ENCODE peak calls at places on chromosome 1, in six cellular contexts. One of them, this sample, is unnamed. For H3K27me3, the result is how much of the 10 kb centered on the place peaks cover.

GRCh38 chr1:193322218-193322617 is 135.8 kb upstream of the B3GALT2 start:
- DNase-seq in H1: no peak
- DNase-seq in body of pancreas: no peak
- DNase-seq in fibroblast of lung: peak
- DNase-seq in transverse colon: no peak
- DNase-seq in A673: peak
- DNase-seq in this sample: no peak

GRCh38 chr1:214441119-214441518 is 110.3 kb downstream of the PTPN14 start:
- DNase-seq in body of pancreas: no peak
- DNase-seq in H1: no peak
- DNase-seq in A673: no peak
- DNase-seq in fibroblast of lung: peak
- DNase-seq in transverse colon: no peak
- DNase-seq in this sample: no peak

GRCh38 chr1:9746211-9746610 is 77.6 kb downstream of the CLSTN1 start:
- DNase-seq in A673: no peak
- DNase-seq in body of pancreas: no peak
- DNase-seq in transverse colon: no peak
- DNase-seq in H1: no peak
- DNase-seq in fibroblast of lung: no peak
- DNase-seq in this sample: no peak

GRCh38 chr1:55277377-55278130 is 62.4 kb upstream of the USP24 start:
- DNase-seq in body of pancreas: peak
- DNase-seq in transverse colon: peak
- DNase-seq in fibroblast of lung: peak
- DNase-seq in H1: peak
- DNase-seq in A673: peak
- DNase-seq in this sample: peak

GRCh38 chr1:210428696-210429095 is 100.0 kb downstream of the HHAT start:
- DNase-seq in body of pancreas: no peak
- DNase-seq in H1: no peak
- DNase-seq in fibroblast of lung: no peak
- DNase-seq in A673: no peak
- DNase-seq in transverse colon: no peak
- DNase-seq in this sample: no peak

GRCh38 chr1:245599413-245600174 is 444.8 kb downstream of the KIF26B start:
- DNase-seq in body of pancreas: no peak
- DNase-seq in fibroblast of lung: peak
- DNase-seq in H1: no peak
- DNase-seq in A673: peak
- DNase-seq in transverse colon: no peak
- DNase-seq in this sample: no peak

GRCh38 chr1:57357462-57357861 is 66.4 kb downstream of the DAB1 start:
- DNase-seq in H1: no peak
- DNase-seq in fibroblast of lung: no peak
- DNase-seq in transverse colon: no peak
- DNase-seq in body of pancreas: no peak
- DNase-seq in A673: no peak
- DNase-seq in this sample: no peak

GRCh38 chr1:205976708-205977107 is 26.5 kb downstream of the RAB7B start:
- DNase-seq in transverse colon: no peak
- DNase-seq in H1: no peak
- DNase-seq in body of pancreas: no peak
- DNase-seq in fibroblast of lung: peak
- DNase-seq in A673: no peak
- DNase-seq in this sample: peak

GRCh38 chr1:222240536-222241181 is 307.2 kb downstream of the HHIPL2 start:
- DNase-seq in H1: no peak
- DNase-seq in fibroblast of lung: peak
- DNase-seq in A673: no peak
- DNase-seq in transverse colon: no peak
- DNase-seq in body of pancreas: no peak
- DNase-seq in this sample: no peak

GRCh38 chr1:171835891-171836290 is 5.4 kb upstream of the DNM3 start:
- DNase-seq in body of pancreas: no peak
- DNase-seq in A673: no peak
- DNase-seq in fibroblast of lung: no peak
- DNase-seq in H1: no peak
- DNase-seq in transverse colon: no peak
- DNase-seq in this sample: no peak
- H3K27me3 ChIP-seq in body of pancreas: under half
- H3K27me3 ChIP-seq in A673: under half
- H3K27me3 ChIP-seq in fibroblast of lung: under half
- H3K27me3 ChIP-seq in H1: under half
- H3K27me3 ChIP-seq in transverse colon: under half
- H3K27me3 ChIP-seq in this sample: under half

DNA sequence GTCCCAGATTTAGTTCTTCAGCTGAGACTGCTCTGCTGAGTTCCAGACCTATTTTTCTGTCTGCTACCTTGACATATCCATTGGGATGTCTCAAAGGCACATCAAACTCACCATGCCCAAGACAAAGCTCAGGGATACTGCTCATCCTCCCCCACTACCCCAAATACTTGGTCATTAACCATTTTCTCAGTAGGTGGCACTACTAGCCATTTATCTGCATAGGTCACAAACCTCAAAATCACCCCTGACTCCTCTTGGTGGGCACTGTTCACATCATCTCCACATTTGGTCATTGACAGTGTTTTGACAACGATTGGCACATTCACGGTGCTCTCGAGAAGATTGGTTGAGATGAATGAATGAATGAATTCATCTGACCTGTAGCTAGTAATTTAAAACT is 32.1 kb downstream of the CACNA1S start:
- DNase-seq in A673: no peak
- DNase-seq in H1: no peak
- DNase-seq in body of pancreas: no peak
- DNase-seq in fibroblast of lung: no peak
- DNase-seq in transverse colon: no peak
- DNase-seq in this sample: peak
- TF ChIP-seq CTCF in A673: no peak
- TF ChIP-seq CTCF in H1: no peak
- TF ChIP-seq CTCF in body of pancreas: no peak
- TF ChIP-seq CTCF in fibroblast of lung: no peak
- TF ChIP-seq CTCF in transverse colon: no peak
- TF ChIP-seq CTCF in this sample: peak

GRCh38 chr1:230376296-230376695 is 49.8 kb downstream of the PGBD5 start:
- DNase-seq in fibroblast of lung: no peak
- DNase-seq in transverse colon: no peak
- DNase-seq in H1: no peak
- DNase-seq in A673: no peak
- DNase-seq in body of pancreas: no peak
- DNase-seq in this sample: no peak

GRCh38 chr1:230377851-230378250 is 48.3 kb downstream of the PGBD5 start:
- DNase-seq in A673: no peak
- DNase-seq in transverse colon: no peak
- DNase-seq in H1: no peak
- DNase-seq in body of pancreas: no peak
- DNase-seq in fibroblast of lung: no peak
- DNase-seq in this sample: no peak

GRCh38 chr1:230375795-230376194 is 50.3 kb downstream of the PGBD5 start:
- DNase-seq in transverse colon: no peak
- DNase-seq in H1: no peak
- DNase-seq in A673: no peak
- DNase-seq in body of pancreas: no peak
- DNase-seq in fibroblast of lung: no peak
- DNase-seq in this sample: no peak

GRCh38 chr1:230377324-230377723 is 48.8 kb downstream of the PGBD5 start:
- DNase-seq in fibroblast of lung: no peak
- DNase-seq in A673: no peak
- DNase-seq in H1: no peak
- DNase-seq in body of pancreas: no peak
- DNase-seq in transverse colon: no peak
- DNase-seq in this sample: no peak

DNA sequence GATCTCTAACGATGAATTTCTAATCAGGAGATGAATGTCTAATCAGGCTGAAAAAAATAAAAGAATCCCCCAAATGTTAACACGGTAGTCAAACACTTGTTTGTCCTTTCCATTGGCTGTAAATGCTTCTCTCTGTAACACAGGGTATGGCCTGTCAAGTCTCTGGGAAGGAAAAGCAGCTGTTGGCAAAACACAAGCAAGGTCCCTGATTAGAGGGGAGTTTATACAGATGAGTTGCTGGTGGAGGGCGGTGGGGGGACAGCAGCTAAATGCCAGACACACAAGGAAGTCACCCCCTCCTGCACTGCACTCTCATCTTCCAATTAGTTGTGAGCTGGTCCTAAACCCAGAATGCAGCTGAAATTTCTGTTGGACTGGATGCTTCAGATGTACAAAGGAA is 51.0 kb downstream of the PGBD5 start:
- DNase-seq in fibroblast of lung: no peak
- DNase-seq in A673: no peak
- DNase-seq in H1: no peak
- DNase-seq in transverse colon: no peak
- DNase-seq in body of pancreas: no peak
- DNase-seq in this sample: no peak
- H3K27ac ChIP-seq in fibroblast of lung: no peak
- H3K27ac ChIP-seq in A673: no peak
- H3K27ac ChIP-seq in H1: no peak
- H3K27ac ChIP-seq in transverse colon: no peak
- H3K27ac ChIP-seq in body of pancreas: no peak
- H3K27ac ChIP-seq in this sample: no peak

GRCh38 chr1:235643837-235644692 is 5.5 kb downstream of the GNG4 start:
- DNase-seq in A673: no peak
- DNase-seq in fibroblast of lung: no peak
- DNase-seq in H1: no peak
- DNase-seq in body of pancreas: no peak
- DNase-seq in transverse colon: no peak
- DNase-seq in this sample: no peak

GRCh38 chr1:235648954-235649721 is 446 bp downstream of the GNG4 start:
- DNase-seq in body of pancreas: peak
- DNase-seq in transverse colon: peak
- DNase-seq in A673: peak
- DNase-seq in H1: peak
- DNase-seq in fibroblast of lung: peak
- DNase-seq in this sample: peak

GRCh38 chr1:235644693-235645305 is 4.8 kb downstream of the GNG4 start:
- DNase-seq in H1: no peak
- DNase-seq in fibroblast of lung: no peak
- DNase-seq in transverse colon: no peak
- DNase-seq in A673: no peak
- DNase-seq in body of pancreas: no peak
- DNase-seq in this sample: no peak

GRCh38 chr1:235648407-235648907 is 1.1 kb downstream of the GNG4 start:
- DNase-seq in fibroblast of lung: no peak
- DNase-seq in body of pancreas: peak
- DNase-seq in H1: no peak
- DNase-seq in A673: peak
- DNase-seq in transverse colon: peak
- DNase-seq in this sample: peak

DNA sequence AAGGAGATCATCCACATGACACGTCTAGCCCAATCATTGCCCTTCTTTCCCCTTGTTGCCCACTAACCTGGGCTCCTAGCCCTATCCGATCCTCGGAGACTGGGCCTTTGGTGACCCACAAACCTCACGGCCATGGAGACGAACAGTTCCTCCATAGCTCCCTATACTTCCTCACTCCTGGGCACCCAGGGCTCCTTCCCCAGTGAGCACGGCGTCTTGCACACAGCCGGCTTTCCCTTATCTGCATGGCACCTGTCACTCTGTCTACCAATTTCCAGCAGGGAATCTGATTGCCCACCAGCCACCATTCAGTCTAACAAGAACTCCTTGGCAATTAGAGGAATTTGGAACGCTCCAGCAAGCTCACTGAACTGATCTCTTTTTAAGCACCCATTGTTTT is 3.1 kb downstream of the GNG4 start:
- DNase-seq in fibroblast of lung: no peak
- DNase-seq in transverse colon: no peak
- DNase-seq in A673: no peak
- DNase-seq in body of pancreas: no peak
- DNase-seq in H1: no peak
- DNase-seq in this sample: no peak
- H3K27me3 ChIP-seq in fibroblast of lung: under half
- H3K27me3 ChIP-seq in transverse colon: half or more
- H3K27me3 ChIP-seq in A673: under half
- H3K27me3 ChIP-seq in body of pancreas: under half
- H3K27me3 ChIP-seq in H1: under half
- H3K27me3 ChIP-seq in this sample: under half

DNA sequence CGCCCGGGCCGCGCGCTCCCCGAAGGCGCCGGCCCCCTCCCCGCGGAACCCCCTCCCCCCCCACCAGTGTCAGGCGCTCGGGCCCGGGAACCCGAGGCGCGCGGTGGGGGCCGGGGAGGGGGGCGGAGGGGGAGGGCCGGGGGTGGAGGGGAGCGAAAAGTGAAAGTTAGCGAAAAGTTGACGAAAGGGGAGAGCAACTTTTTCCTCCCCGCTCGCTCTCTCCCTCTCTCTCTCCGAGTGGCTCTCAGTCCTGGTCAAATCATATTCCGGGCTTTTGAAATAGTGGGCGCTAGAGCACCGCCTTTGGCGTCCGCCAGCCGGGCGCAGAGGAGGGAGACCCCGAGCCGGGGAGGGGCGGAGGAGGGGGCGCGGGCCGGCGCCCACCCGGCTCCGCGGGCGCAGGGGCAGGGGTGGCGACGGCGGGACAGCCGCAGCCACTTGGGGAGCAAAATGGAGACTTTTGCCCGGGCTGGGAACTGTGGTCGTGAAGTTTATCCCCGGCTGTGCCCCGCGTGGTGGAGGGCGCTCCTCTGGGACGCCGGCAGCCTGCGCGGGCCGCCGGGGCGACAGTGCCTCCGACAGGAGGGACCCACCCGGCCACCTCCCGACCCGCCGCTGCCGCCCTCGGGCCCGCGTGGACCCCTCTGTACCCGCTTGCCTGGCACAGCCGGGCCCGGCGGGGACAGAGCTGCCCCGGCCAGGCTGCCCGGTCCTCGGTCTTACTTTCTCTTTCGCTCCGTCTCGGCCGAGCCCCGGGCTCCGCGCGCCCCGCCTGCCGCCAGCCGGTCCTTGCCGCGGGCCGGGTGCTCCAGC is 694 bp downstream of the PRDM16 start:
- DNase-seq in body of pancreas: peak
- DNase-seq in fibroblast of lung: peak
- DNase-seq in transverse colon: peak
- DNase-seq in H1: peak
- DNase-seq in A673: peak
- DNase-seq in this sample: peak
- TF ChIP-seq CTCF in body of pancreas: peak
- TF ChIP-seq CTCF in fibroblast of lung: peak
- TF ChIP-seq CTCF in transverse colon: no peak
- TF ChIP-seq CTCF in H1: peak
- TF ChIP-seq CTCF in A673: no peak
- TF ChIP-seq CTCF in this sample: peak

This sample was measured in WERI-Rb-1.